ENCODE peak calls at places on chromosomes 6 and 20, in six cellular contexts. One of them, this sample, is unnamed.

GRCh38 chr6:148885920-148886845 is 139.4 kb downstream of the UST start:
- DNase-seq in hepatocyte: no peak
- DNase-seq in GM13976: no peak
- DNase-seq in GM23338: peak; percentile 31
- DNase-seq in AG04450: no peak
- DNase-seq in neural crest cell: no peak
- DNase-seq in this sample: no peak

GRCh38 chr6:2684059-2684749 is 66.5 kb downstream of the MYLK4 start:
- DNase-seq in hepatocyte: no peak
- DNase-seq in neural crest cell: no peak
- DNase-seq in GM23338: no peak
- DNase-seq in AG04450: no peak
- DNase-seq in GM13976: no peak
- DNase-seq in this sample: no peak

GRCh38 chr6:132934496-132934895 is 120.1 kb downstream of the RPS12 start:
- DNase-seq in neural crest cell: no peak
- DNase-seq in AG04450: no peak
- DNase-seq in GM23338: no peak
- DNase-seq in hepatocyte: no peak
- DNase-seq in GM13976: no peak
- DNase-seq in this sample: no peak

GRCh38 chr6:40550096-40550731 is 37.0 kb downstream of the LRFN2 start:
- DNase-seq in AG04450: peak; percentile 11
- DNase-seq in hepatocyte: peak; percentile 67
- DNase-seq in GM23338: peak; percentile 72
- DNase-seq in GM13976: peak; percentile 50
- DNase-seq in neural crest cell: peak; percentile 18
- DNase-seq in this sample: no peak

GRCh38 chr20:45814314-45814713 is 1.9 kb downstream of the UBE2C start:
- DNase-seq in neural crest cell: no peak
- DNase-seq in AG04450: no peak
- DNase-seq in GM23338: no peak
- DNase-seq in GM13976: no peak
- DNase-seq in hepatocyte: peak; percentile 27
- DNase-seq in this sample: no peak

GRCh38 chr6:14987490-14987889 is 258.4 kb upstream of the JARID2 start:
- DNase-seq in hepatocyte: no peak
- DNase-seq in GM13976: no peak
- DNase-seq in neural crest cell: no peak
- DNase-seq in GM23338: no peak
- DNase-seq in AG04450: no peak
- DNase-seq in this sample: no peak

GRCh38 chr6:37650071-37650481 is 47.6 kb downstream of the MDGA1 start:
- DNase-seq in hepatocyte: peak; percentile 56
- DNase-seq in GM13976: peak; percentile 53
- DNase-seq in AG04450: no peak
- DNase-seq in GM23338: peak; percentile 89
- DNase-seq in neural crest cell: no peak
- DNase-seq in this sample: no peak

GRCh38 chr20:50037575-50037974 is 54.8 kb downstream of the SNAI1 start:
- DNase-seq in GM13976: no peak
- DNase-seq in GM23338: no peak
- DNase-seq in neural crest cell: no peak
- DNase-seq in hepatocyte: no peak
- DNase-seq in AG04450: no peak
- DNase-seq in this sample: no peak

GRCh38 chr20:25486377-25486776 is 78.9 kb downstream of the GINS1 start:
- DNase-seq in GM13976: no peak
- DNase-seq in neural crest cell: no peak
- DNase-seq in GM23338: no peak
- DNase-seq in hepatocyte: no peak
- DNase-seq in AG04450: peak; percentile 10
- DNase-seq in this sample: no peak

GRCh38 chr6:32840604-32841246 is 2.2 kb upstream of the TAP2 start:
- DNase-seq in neural crest cell: no peak
- DNase-seq in GM13976: peak; percentile 57
- DNase-seq in hepatocyte: no peak
- DNase-seq in AG04450: no peak
- DNase-seq in GM23338: no peak
- DNase-seq in this sample: no peak

GRCh38 chr6:29967379-29968010 is 25.2 kb downstream of the HLA-A start:
- DNase-seq in GM23338: no peak
- DNase-seq in neural crest cell: no peak
- DNase-seq in hepatocyte: peak; percentile 66
- DNase-seq in AG04450: no peak
- DNase-seq in GM13976: no peak
- DNase-seq in this sample: no peak

GRCh38 chr20:37244572-37244957 is 17.0 kb downstream of the GHRH start:
- DNase-seq in GM23338: no peak
- DNase-seq in hepatocyte: no peak
- DNase-seq in AG04450: no peak
- DNase-seq in GM13976: no peak
- DNase-seq in neural crest cell: no peak
- DNase-seq in this sample: no peak

GRCh38 chr20:37245671-37246237 is 15.9 kb downstream of the GHRH start:
- DNase-seq in GM13976: no peak
- DNase-seq in AG04450: no peak
- DNase-seq in GM23338: peak; percentile 59
- DNase-seq in hepatocyte: no peak
- DNase-seq in neural crest cell: no peak
- DNase-seq in this sample: no peak

GRCh38 chr20:37246736-37247135 is 14.9 kb downstream of the GHRH start:
- DNase-seq in GM13976: no peak
- DNase-seq in GM23338: no peak
- DNase-seq in neural crest cell: no peak
- DNase-seq in hepatocyte: no peak
- DNase-seq in AG04450: no peak
- DNase-seq in this sample: no peak

GRCh38 chr20:37243937-37244571 is 17.6 kb downstream of the GHRH start:
- DNase-seq in neural crest cell: no peak
- DNase-seq in GM13976: no peak
- DNase-seq in GM23338: no peak
- DNase-seq in hepatocyte: no peak
- DNase-seq in AG04450: no peak
- DNase-seq in this sample: no peak

DNA sequence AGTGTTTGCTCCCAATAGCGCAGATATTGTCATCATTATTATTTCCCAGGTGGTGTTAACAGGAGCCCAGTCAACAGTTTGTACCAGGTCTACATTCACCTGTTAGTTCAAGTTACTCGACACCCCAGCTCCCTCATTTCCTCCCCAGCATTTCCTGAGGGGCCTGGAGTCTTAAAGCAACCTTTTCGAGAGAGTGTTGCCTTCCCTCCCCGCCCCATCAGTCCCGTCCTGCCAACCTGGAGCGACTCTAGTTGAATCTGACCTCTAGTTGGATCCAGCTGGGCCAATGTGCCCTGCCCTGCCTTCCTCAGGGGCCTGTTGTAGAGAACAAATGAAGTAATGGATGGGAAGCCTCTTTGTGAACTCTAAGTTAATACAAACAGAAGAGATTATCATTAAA is 16.4 kb downstream of the GHRH start:
- DNase-seq in GM13976: no peak
- DNase-seq in AG04450: no peak
- DNase-seq in neural crest cell: no peak
- DNase-seq in GM23338: peak; percentile 39
- DNase-seq in hepatocyte: no peak
- DNase-seq in this sample: no peak
- TF ChIP-seq CTCF in GM13976: no peak
- TF ChIP-seq CTCF in AG04450: no peak
- TF ChIP-seq CTCF in neural crest cell: no peak
- TF ChIP-seq CTCF in GM23338: no peak
- TF ChIP-seq CTCF in hepatocyte: no peak
- TF ChIP-seq CTCF in this sample: no peak

GRCh38 chr6:21507811-21508210 is 85.7 kb upstream of the SOX4 start:
- DNase-seq in GM13976: no peak
- DNase-seq in GM23338: no peak
- DNase-seq in neural crest cell: no peak
- DNase-seq in hepatocyte: no peak
- DNase-seq in AG04450: no peak
- DNase-seq in this sample: no peak
- TF ChIP-seq CTCF in GM13976: no peak
- TF ChIP-seq CTCF in GM23338: no peak
- TF ChIP-seq CTCF in neural crest cell: no peak
- TF ChIP-seq CTCF in hepatocyte: no peak
- TF ChIP-seq CTCF in AG04450: no peak
- TF ChIP-seq CTCF in this sample: no peak

DNA sequence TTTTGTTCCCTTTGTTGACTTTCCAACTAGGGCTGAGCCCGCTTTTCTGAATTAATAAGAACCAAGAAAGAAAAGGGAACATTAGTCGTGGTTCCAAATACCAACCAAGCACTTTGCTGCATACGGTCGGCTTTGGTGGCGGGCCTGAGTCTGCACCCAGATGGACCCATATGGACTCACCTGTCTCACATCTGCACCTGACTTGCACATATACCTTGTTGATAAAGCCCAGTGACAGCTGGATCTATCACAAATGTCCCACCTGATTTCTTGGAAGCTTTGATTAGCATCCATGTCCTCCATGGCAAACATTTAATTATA is 39.0 kb downstream of the TPD52L1 start:
- DNase-seq in hepatocyte: no peak
- DNase-seq in neural crest cell: no peak
- DNase-seq in GM23338: no peak
- DNase-seq in GM13976: no peak
- DNase-seq in AG04450: no peak
- DNase-seq in this sample: no peak
- TF ChIP-seq CTCF in hepatocyte: no peak
- TF ChIP-seq CTCF in neural crest cell: peak; percentile 11
- TF ChIP-seq CTCF in GM23338: no peak
- TF ChIP-seq CTCF in GM13976: no peak
- TF ChIP-seq CTCF in AG04450: no peak
- TF ChIP-seq CTCF in this sample: no peak

GRCh38 chr6:4008324-4009047 is 70.5 kb downstream of the FAM217A start:
- DNase-seq in GM23338: peak; percentile 35
- DNase-seq in AG04450: peak; percentile 59
- DNase-seq in GM13976: peak; percentile 49
- DNase-seq in hepatocyte: peak; percentile 88
- DNase-seq in neural crest cell: no peak
- DNase-seq in this sample: no peak
- TF ChIP-seq CTCF in GM23338: peak; percentile 43
- TF ChIP-seq CTCF in AG04450: peak; percentile 72
- TF ChIP-seq CTCF in GM13976: peak; percentile 33
- TF ChIP-seq CTCF in hepatocyte: peak; percentile 64
- TF ChIP-seq CTCF in neural crest cell: peak; percentile 73
- TF ChIP-seq CTCF in this sample: peak; percentile 63

DNA sequence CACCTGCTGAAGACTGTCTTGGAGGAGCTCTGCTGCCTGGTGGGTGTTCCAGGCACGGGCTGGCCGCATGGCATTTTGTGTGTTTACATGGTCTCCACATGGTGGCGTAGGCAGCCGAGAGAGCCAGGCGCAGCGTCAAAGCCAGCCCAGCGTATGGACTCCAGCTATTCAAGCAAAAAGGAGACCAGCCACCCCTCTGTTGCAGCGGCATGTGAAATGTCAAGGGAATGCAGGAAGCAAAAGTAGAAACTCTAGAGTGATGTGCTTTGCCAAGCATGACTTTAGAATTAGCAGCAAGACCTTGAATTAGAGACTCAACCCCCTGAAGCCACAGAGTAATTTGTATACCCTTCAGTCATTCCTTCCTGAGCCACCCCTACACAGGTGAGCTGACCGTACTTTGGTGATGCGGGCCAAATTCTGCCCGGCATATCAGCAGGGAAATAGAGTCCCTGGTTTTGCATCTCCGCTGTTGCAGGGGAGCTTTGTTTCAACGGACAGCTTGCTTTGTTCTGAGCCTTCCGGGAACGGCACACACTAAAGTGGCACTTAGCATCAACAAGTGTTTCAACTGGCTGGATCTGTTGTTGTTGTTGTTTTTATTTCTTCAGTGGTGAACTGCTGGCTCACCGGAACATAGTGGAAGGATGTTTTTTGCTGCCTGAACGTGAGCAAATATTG is 48.5 kb downstream of the FNDC1 start:
- DNase-seq in hepatocyte: peak; percentile 65
- DNase-seq in AG04450: peak; percentile 3
- DNase-seq in GM23338: peak; percentile 90
- DNase-seq in neural crest cell: peak; percentile 57
- DNase-seq in GM13976: peak; percentile 74
- DNase-seq in this sample: no peak
- TF ChIP-seq CTCF in hepatocyte: peak; percentile 53
- TF ChIP-seq CTCF in AG04450: peak; percentile 33
- TF ChIP-seq CTCF in GM23338: peak; percentile 58
- TF ChIP-seq CTCF in neural crest cell: peak; percentile 57
- TF ChIP-seq CTCF in GM13976: peak; percentile 60
- TF ChIP-seq CTCF in this sample: peak; percentile 52

DNA sequence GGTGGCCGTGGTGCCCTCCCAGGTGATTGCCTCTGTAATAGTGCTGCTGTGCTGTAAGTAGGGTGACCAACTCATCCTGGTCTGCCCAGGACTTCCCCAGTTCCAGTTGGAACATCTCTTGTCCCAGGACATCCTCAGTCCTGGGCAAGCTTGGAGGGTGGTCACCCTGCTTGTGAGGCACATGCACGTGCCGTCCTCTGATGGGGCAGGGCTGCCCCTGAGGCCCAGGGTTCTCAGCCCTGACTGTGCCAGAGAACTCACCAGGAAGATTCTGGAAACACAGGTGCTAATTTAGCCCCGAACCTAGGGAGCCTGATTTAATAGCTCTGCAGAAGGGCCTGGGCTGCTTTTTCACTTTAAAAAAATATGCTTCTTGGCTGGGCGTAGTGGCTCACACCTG is 120.9 kb upstream of the PHACTR3 start:
- DNase-seq in AG04450: no peak
- DNase-seq in GM23338: no peak
- DNase-seq in GM13976: no peak
- DNase-seq in neural crest cell: no peak
- DNase-seq in hepatocyte: no peak
- DNase-seq in this sample: no peak
- TF ChIP-seq CTCF in AG04450: no peak
- TF ChIP-seq CTCF in GM23338: no peak
- TF ChIP-seq CTCF in GM13976: no peak
- TF ChIP-seq CTCF in neural crest cell: no peak
- TF ChIP-seq CTCF in hepatocyte: no peak
- TF ChIP-seq CTCF in this sample: no peak

This sample was measured in D721Med.